ENCODE peak calls at places on chromosome 2, in five cellular contexts. R, D, X, I and T are unnamed samples.

GRCh38 chr2:231287696-231288095 is 89.3 kb downstream of the ARMC9 start:
- DNase-seq in X (no peak), D (no peak), I (no peak), R (no peak), T (no peak)

GRCh38 chr2:225041210-225041870 is 928 bp downstream of the DOCK10 start:
- DNase-seq in D (no peak), X (peak; percentile 56), R (peak; percentile 24), I (peak; percentile 59), T (peak; percentile 50)

GRCh38 chr2:26298638-26299393 is 47.1 kb upstream of the SELENOI start:
- DNase-seq in I (peak; percentile 38), R (peak; percentile 62), X (peak; percentile 62), D (peak; percentile 47), T (peak; percentile 70)

GRCh38 chr2:38037757-38038615 is 38.0 kb downstream of the CYP1B1 start:
- DNase-seq in I (no peak), X (peak; percentile 57), D (peak; percentile 56), R (peak; percentile 56), T (peak; percentile 28)

GRCh38 chr2:187576906-187577305 is 22.7 kb upstream of the TFPI start:
- DNase-seq in I (no peak), X (no peak), D (no peak), R (no peak), T (no peak)

GRCh38 chr2:241701155-241701404 is 759 bp upstream of the ING5 start:
- DNase-seq in X (no peak), D (no peak), I (no peak), R (no peak), T (no peak)

GRCh38 chr2:120858764-120859525 is 123.3 kb downstream of the GLI2 start:
- DNase-seq in X (no peak), R (no peak), D (no peak), I (no peak), T (no peak)

GRCh38 chr2:118980022-118980421 is 38.0 kb downstream of the MARCO start:
- DNase-seq in D (no peak), R (no peak), X (no peak), I (no peak), T (no peak)

GRCh38 chr2:28193552-28194383 is 198.9 kb upstream of the FOSL2 start:
- DNase-seq in I (no peak), D (no peak), X (peak; percentile 54), R (no peak), T (no peak)

GRCh38 chr2:76953733-76954347 is 568.3 kb downstream of the LRRTM4 start:
- DNase-seq in I (no peak), X (peak; percentile 70), R (no peak), D (no peak), T (no peak)
- TF ChIP-seq CTCF in I (no peak), X (peak; percentile 82), R (peak; percentile 18), D (peak; percentile 23), T (no peak)

GRCh38 chr2:222859786-222860726 is 780 bp upstream of the ACSL3 start:
- DNase-seq in R (peak; percentile 42), I (no peak), D (peak; percentile 31), X (peak; percentile 87), T (peak; percentile 75)
- H3K4me3 ChIP-seq in R (peak overlapping the region; percentile 82), I (peak overlapping the region; percentile 64), D (peak overlapping the region; percentile 31), X (peak overlapping the region; percentile 21), T (peak overlapping the region; percentile 81)

GRCh38 chr2:51997571-51997970 is 965.6 kb upstream of the NRXN1 start:
- DNase-seq in X (no peak), I (no peak), D (no peak), R (no peak), T (peak; percentile 22)
- TF ChIP-seq CTCF in X (no peak), I (no peak), D (no peak), R (no peak), T (no peak)

GRCh38 chr2:54725343-54726099 is 2.1 kb downstream of the EML6 start:
- DNase-seq in R (no peak), X (no peak), D (no peak), I (no peak), T (peak; percentile 5)
- H3K4me3 ChIP-seq in R (peak overlapping the region; percentile 82), X (no peak overlapping the region), D (no peak overlapping the region), I (no peak overlapping the region), T (peak overlapping the region; percentile 75)

GRCh38 chr2:44920751-44921150 is 20.8 kb upstream of the SIX3 start:
- DNase-seq in R (no peak), I (no peak), D (no peak), X (no peak), T (no peak)
- TF ChIP-seq CTCF in R (no peak), I (no peak), D (no peak), X (no peak), T (no peak)

GRCh38 chr2:234463626-234464290 is 33.1 kb downstream of the ARL4C start:
- DNase-seq in I (peak; percentile 75), D (no peak), R (no peak), X (peak; percentile 30), T (no peak)
- H3K4me3 ChIP-seq in I (peak overlapping the region; percentile 36), D (no peak overlapping the region), R (no peak overlapping the region), X (no peak overlapping the region), T (no peak overlapping the region)

DNA sequence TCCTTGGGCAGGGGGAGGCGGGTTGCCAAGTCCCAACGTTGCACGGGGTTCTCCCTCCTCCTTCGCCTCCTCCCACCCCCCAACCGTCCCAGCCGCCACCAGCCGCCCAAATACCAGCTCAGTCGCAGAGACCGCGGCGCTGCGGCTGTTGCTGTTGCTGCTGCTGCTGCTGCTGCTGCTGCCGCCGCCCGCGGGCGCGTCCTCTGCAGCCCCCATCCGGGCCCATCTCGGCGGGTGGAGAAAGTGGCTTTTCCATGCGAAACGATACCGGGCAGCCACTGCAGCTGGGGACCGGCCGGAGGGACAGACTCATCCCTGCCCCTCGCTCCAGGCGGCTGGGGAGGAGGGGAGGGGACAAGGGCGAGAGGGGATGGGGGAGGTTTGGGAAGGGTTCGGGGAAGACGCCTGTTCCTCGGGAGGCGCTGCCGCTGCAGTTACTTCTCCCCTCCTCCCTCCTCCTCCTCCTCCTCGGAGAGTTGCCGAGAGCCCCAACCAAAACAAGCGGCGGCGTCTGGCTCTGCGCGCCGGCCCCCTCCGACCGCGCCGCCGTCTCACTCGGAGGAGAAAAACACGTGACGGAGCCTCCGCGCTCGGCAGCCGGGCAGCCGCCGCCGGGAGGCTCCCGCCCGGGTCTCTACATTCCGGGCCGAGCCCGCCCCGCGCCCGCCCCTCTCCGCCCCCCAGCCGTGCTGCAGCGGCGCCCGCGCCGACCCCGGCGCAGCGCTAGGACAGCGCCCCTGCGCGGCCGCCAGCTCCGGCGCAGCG is at the start of gene IRS1:
- DNase-seq in D (peak; percentile 82), X (peak; percentile 88), I (peak; percentile 60), R (peak; percentile 71), T (peak; percentile 94)
- TF ChIP-seq CTCF in D (peak; percentile 78), X (no peak), I (peak; percentile 17), R (no peak), T (no peak)

DNA sequence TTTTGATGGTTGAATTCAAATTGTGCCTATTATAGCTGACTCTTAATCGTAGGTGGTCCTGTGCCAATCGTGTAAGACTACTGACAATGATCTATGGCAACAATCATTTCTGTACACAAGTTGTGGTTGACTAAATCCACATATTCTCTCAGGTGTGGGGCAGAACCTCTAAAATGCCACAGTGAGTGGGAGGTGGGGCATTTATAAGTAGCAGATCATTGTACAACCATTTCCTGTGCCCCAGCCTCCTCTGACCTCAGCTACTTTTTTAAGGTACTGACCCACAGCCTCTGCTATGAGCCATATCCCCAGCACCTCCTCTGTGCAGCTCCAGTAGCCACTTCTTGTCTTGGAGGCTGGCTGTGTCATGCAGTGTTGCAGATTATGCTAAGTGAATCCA is 48.6 kb upstream of the RAPH1 start:
- DNase-seq in D (no peak), X (no peak), R (no peak), I (no peak), T (peak; percentile 78)
- H3K4me3 ChIP-seq in D (no peak overlapping the region), X (no peak overlapping the region), R (no peak overlapping the region), I (no peak overlapping the region), T (no peak overlapping the region)

GRCh38 chr2:64210816-64211215 is 66.6 kb upstream of the PELI1 start:
- DNase-seq in X (no peak), R (no peak), I (no peak), D (no peak), T (no peak)
- TF ChIP-seq CTCF in X (no peak), R (no peak), I (no peak), D (no peak), T (no peak)